ENCODE peak calls at places on chromosome 22, in four cellular contexts. Z is SK-N-SH, E is K562, C is HepG2. N is an unnamed sample.

GRCh38 chr22:24696551-24697001 is 77.9 kb downstream of the PIWIL3 start:
- DNase-seq in Z (no peak), E (no peak), C (no peak), N (no peak)

GRCh38 chr22:23385301-23386244 is 194.5 kb downstream of the IGLL1 start:
- DNase-seq in Z (peak), E (peak), C (peak), N (peak)

GRCh38 chr22:37345863-37346514 is 63.7 kb downstream of the CYTH4 start:
- DNase-seq in Z (peak), E (no peak), C (no peak), N (no peak)

GRCh38 chr22:27871306-27872014 is 47.6 kb downstream of the PITPNB start:
- DNase-seq in Z (no peak), E (no peak), C (no peak), N (no peak)

GRCh38 chr22:47392729-47393128 is 630.3 kb downstream of the TBC1D22A start:
- DNase-seq in Z (no peak), E (no peak), C (no peak), N (no peak)

GRCh38 chr22:49240016-49240380 is 587.7 kb downstream of the BRD1 start:
- DNase-seq in Z (no peak), E (no peak), C (no peak), N (no peak)

GRCh38 chr22:19822301-19823117 is 32.2 kb downstream of the GNB1L start:
- DNase-seq in Z (peak), E (no peak), C (no peak), N (no peak)

GRCh38 chr22:48696371-48696770 is 1131.3 kb downstream of the BRD1 start:
- DNase-seq in Z (no peak), E (no peak), C (no peak), N (no peak)

GRCh38 chr22:31584804-31585160 is 77.2 kb downstream of the PISD start:
- DNase-seq in Z (no peak), E (no peak), C (no peak), N (no peak)

GRCh38 chr22:46829140-46829891 is 66.9 kb downstream of the TBC1D22A start:
- DNase-seq in Z (peak), E (no peak), C (no peak), N (no peak)

GRCh38 chr22:24588756-24589481 is 4.0 kb downstream of the LRRC75B start:
- DNase-seq in Z (no peak), E (no peak), C (no peak), N (no peak)

GRCh38 chr22:18118345-18118915 is 7.8 kb downstream of the TUBA8 start:
- DNase-seq in Z (no peak), E (no peak), C (no peak), N (no peak)

GRCh38 chr22:48709453-48709852 is 1118.2 kb downstream of the BRD1 start:
- DNase-seq in Z (no peak), E (no peak), C (no peak), N (no peak)

GRCh38 chr22:19115628-19116027 is 6.6 kb downstream of the DGCR2 start:
- DNase-seq in Z (no peak), E (no peak), C (no peak), N (no peak)

GRCh38 chr22:40592352-40593113 is 44.0 kb downstream of the MRTFA start:
- DNase-seq in Z (no peak), E (no peak), C (no peak), N (no peak)

GRCh38 chr22:19879651-19879995 is 24.9 kb upstream of the GNB1L start:
- DNase-seq in Z (peak), E (no peak), C (no peak), N (peak)

GRCh38 chr22:23801238-23801821 is 14.6 kb downstream of the SMARCB1 start:
- DNase-seq in Z (no peak), E (no peak), C (no peak), N (no peak)

GRCh38 chr22:40428796-40429195 is 58.4 kb downstream of the SGSM3 start:
- DNase-seq in Z (no peak), E (no peak), C (no peak), N (no peak)

DNA sequence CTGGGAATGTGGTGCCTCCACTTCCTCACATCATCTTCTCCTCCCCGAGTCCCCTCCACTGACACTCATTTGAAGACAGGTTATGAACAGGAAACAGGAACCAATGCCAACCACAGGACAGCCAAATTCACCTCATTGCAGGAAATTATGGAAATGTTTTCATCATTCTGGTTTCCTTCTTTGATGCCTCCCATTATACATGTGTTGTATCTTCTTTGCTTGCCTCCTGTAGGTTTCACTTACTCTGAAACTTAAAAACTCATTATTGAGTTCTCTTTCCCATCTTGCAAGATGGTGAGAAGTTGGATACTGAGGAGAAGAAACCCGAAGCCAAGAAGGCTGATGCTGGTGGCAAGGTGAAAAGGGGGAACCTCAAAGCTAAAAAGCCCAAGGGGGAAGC is 108.5 kb downstream of the PHF21B start:
- DNase-seq in Z (no peak), E (no peak), C (no peak), N (no peak)
- TF ChIP-seq FOXJ3 in Z (no peak), E (no peak), C (no peak), N (no peak)

DNA sequence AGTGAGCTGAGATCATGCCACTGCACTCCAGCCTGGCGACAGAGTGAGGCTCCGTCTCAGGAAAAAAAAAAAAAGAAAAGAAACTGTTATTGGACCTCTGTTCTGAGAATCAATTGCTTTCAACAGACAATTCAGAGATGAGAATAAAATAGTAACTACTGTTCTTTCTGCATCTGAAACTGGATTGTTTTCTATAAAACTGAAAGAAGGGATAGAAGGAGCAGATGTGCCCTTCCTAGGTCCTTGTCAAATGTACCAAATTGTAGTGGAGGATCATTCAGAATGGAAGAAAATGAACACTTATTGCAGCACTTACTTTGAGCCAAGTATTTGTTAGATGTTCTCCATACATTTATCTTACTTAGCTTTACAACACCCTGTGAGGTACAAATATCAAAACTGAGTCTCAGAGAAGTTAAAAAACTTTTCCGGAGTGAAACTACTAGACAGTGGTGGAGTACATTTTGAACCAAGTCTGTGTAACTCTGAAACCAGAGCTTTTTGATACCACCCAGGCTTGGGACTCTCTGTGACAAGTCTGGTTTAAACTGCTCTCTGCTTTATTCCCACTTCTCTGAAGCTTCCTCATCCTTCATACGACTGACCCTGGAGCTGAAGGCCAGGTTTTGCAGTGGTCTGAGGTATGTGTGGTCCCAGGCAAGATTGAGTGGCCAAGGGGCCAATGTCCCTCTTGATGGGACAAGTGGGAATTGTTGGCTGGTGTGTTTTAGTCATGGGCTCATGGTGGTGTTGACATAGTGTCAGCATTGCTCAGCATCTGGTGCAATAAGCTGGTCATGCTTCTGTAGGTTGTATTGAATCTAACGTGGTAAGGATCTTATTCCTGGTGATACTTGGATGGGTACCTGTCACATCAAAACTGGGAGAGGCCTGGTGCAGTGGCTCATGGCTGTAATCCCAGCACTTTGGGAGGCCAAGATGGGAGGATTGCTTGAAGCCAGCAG is 48.2 kb upstream of the CCDC134 start:
- DNase-seq in Z (no peak), E (no peak), C (peak), N (no peak)
- TF ChIP-seq FOXJ3 in Z (no peak), E (no peak), C (no peak), N (no peak)

DNA sequence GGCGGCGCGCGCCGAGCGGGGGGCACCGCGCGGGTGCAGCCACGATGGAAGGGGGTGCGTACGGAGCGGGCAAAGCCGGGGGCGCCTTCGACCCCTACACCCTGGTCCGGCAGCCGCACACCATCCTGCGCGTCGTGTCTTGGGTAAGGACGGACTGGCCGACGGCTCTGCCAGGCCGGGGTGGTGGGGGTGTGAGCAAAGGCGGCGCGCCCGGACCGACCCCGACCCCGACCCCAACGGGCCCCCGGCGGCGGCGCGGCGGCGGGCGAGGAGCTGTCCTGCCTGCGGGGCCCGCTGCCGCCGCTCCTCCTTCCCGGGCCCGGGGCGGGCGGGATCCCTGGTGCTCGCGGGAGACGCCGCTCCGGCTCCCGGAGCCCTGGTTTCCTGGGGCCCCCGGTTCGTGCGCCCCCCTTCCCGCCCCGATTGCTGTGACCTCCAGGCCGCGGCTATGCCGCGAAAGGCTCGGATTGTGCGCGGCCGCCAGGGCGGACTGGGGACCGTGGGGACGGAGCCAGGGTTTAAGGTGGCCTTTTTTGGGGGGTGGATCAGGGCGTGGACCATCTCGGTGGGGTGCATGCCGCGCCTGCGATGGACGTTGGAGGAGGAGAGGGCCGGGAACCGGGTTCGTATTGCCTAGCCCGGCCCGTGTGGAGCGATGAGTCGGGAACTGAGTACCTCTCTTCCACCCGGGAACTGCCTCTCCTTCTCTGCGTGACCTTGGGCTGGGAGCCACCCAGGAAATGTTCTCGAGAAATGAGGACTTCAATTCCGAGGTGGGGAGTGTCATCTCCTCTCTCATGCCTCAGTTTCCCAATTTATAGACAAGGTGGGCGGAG is at the start of gene SYNGR1:
- DNase-seq in Z (peak), E (no peak), C (no peak), N (peak)
- TF ChIP-seq FOXJ3 in Z (no peak), E (no peak), C (no peak), N (no peak)

GRCh38 chr22:29998627-29999026 is 81.6 kb upstream of the HORMAD2 start:
- DNase-seq in Z (no peak), E (peak), C (no peak), N (no peak)

GRCh38 chr22:29997516-29997915 is 82.7 kb upstream of the HORMAD2 start:
- DNase-seq in Z (no peak), E (no peak), C (no peak), N (no peak)

GRCh38 chr22:30001459-30001858 is 78.8 kb upstream of the HORMAD2 start:
- DNase-seq in Z (no peak), E (no peak), C (no peak), N (no peak)

GRCh38 chr22:30002861-30003489 is 77.3 kb upstream of the HORMAD2 start:
- DNase-seq in Z (no peak), E (no peak), C (no peak), N (no peak)

DNA sequence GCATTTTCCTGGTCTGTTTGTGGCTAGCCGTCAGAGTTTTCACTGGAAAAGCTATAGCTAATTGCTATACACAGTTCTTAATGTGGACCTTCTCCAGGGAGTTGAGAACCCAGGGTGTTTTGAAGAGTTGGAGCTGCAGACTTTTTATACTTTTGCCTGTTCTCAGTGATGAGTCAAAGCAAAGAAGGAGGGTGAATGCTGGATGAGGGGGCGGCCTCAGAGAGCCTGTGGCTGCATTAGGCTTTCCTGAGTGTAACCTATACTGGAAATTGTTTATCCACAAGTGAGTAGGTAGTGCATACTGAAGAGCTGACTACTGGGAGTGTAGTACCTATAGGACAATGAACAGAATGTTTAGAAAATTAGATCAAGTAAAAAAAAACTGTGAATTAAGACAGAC is 79.7 kb upstream of the HORMAD2 start:
- DNase-seq in Z (no peak), E (no peak), C (no peak), N (no peak)
- TF ChIP-seq FOXJ3 in Z (no peak), E (no peak), C (no peak), N (no peak)

N was measured in WTC11.